ENCODE peak calls at places on chromosomes 6 and 20, in ten cellular contexts. I is left lung; Z is A549; D is dorsolateral prefrontal cortex; R is H9; H is pancreas; L is psoas muscle; F is spleen; J is IMR-90; C is CD8-positive, alpha-beta memory T cell. V is an unnamed sample.

GRCh38 chr6:113169484-113169883 is 687.7 kb upstream of the MARCKS start:
- DNase-seq in I (no peak), Z (no peak), D (no peak), R (no peak), H (no peak), L (no peak), F (no peak), J (peak), C (no peak), V (no peak)

GRCh38 chr6:165632194-165632593 is 30.8 kb downstream of the PDE10A start:
- DNase-seq in I (no peak), Z (no peak), D (no peak), R (no peak), H (no peak), L (no peak), F (no peak), J (peak), C (no peak), V (no peak)

GRCh38 chr6:75693534-75693933 is 55.5 kb upstream of the MYO6 start:
- DNase-seq in I (no peak), Z (peak), D (no peak), R (no peak), H (no peak), L (no peak), F (no peak), J (peak), C (no peak), V (no peak)

GRCh38 chr20:62183426-62184142 is 756 bp downstream of the MTG2 start:
- DNase-seq in I (no peak), Z (no peak), D (no peak), R (no peak), H (peak), L (no peak), F (peak), J (no peak), C (no peak), V (no peak)

GRCh38 chr6:158405933-158406332 is 93.7 kb downstream of the TULP4 start:
- DNase-seq in I (no peak), Z (no peak), D (no peak), R (no peak), H (no peak), L (no peak), F (no peak), J (no peak), C (no peak), V (no peak)

GRCh38 chr6:24876496-24877465 is 59.0 kb downstream of the RIPOR2 start:
- DNase-seq in I (no peak), Z (no peak), D (no peak), R (peak), H (no peak), L (no peak), F (no peak), J (no peak), C (no peak), V (no peak)

GRCh38 chr6:17015551-17016381 is 86.1 kb upstream of the STMND1 start:
- DNase-seq in I (peak), Z (no peak), D (no peak), R (peak), H (peak), L (peak), F (peak), J (no peak), C (peak), V (peak)

GRCh38 chr20:3276400-3277015 is 37.5 kb upstream of the SLC4A11 start:
- DNase-seq in I (no peak), Z (peak), D (no peak), R (peak), H (no peak), L (no peak), F (no peak), J (peak), C (no peak), V (peak)

GRCh38 chr20:25216199-25216945 is 20.9 kb downstream of the ENTPD6 start:
- DNase-seq in I (no peak), Z (no peak), D (no peak), R (no peak), H (no peak), L (no peak), F (no peak), J (no peak), C (no peak), V (no peak)

GRCh38 chr6:68240731-68241130 is 394.4 kb upstream of the ADGRB3 start:
- DNase-seq in I (no peak), Z (no peak), D (no peak), R (no peak), H (no peak), L (no peak), F (no peak), J (no peak), C (no peak), V (no peak)

GRCh38 chr20:56422131-56422823 is 10.2 kb downstream of the CASS4 start:
- DNase-seq in I (no peak), Z (peak), D (no peak), R (no peak), H (no peak), L (no peak), F (no peak), J (peak), C (no peak), V (no peak)

GRCh38 chr6:116562019-116562403 is 8.5 kb downstream of the CALHM4 start:
- DNase-seq in I (no peak), Z (no peak), D (no peak), R (no peak), H (no peak), L (no peak), F (no peak), J (no peak), C (no peak), V (no peak)

GRCh38 chr6:116564921-116565872 is 6.1 kb upstream of the RWDD1 start:
- DNase-seq in I (peak), Z (no peak), D (peak), R (no peak), H (peak), L (peak), F (peak), J (no peak), C (peak), V (no peak)

GRCh38 chr6:116562614-116563013 is 8.7 kb upstream of the RWDD1 start:
- DNase-seq in I (no peak), Z (no peak), D (no peak), R (no peak), H (no peak), L (no peak), F (no peak), J (no peak), C (no peak), V (no peak)

GRCh38 chr6:116563830-116564229 is 7.5 kb upstream of the RWDD1 start:
- DNase-seq in I (no peak), Z (no peak), D (no peak), R (no peak), H (peak), L (no peak), F (peak), J (no peak), C (no peak), V (no peak)

GRCh38 chr6:116564296-116564695 is 7.0 kb upstream of the RWDD1 start:
- DNase-seq in I (no peak), Z (no peak), D (no peak), R (no peak), H (no peak), L (no peak), F (no peak), J (peak), C (no peak), V (no peak)
- H3K27ac ChIP-seq in I (no peak), Z (no peak), D (no peak), R (no peak), H (no peak), L (no peak), F (no peak), J (no peak), C (no peak), V (no peak)

DNA sequence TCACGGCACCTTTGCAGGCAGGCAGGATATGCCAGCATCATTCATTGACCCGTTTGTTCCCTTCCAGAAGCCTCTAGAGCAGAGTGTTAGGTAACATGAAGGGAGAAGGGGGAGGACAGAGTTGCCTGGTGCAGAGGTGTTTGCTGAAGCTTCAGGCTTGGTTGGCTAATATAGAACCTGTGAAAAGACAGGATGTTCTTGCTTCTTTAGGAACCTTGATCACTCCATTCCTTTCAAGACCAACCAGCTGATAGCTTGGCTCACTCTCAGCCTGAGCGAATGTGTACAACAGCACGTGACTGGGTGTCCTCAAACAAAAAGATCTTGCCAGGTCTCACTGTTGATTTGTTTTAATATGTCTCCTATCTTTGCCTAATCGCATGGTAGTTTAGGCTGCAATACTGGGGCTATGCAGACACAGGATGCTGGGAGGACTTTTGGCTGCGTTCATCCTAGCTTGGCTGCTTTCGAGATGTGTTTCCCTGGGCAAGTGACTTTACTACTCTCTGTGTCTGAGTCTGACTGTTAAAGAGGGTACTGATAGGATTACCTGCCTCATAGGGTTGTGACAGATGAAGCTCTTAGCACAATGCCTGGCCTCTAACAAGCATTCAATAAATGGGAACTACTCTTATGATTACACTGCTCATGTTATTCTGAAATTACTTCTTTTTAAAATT is 16.0 kb downstream of the SHLD1 start:
- DNase-seq in I (no peak), Z (no peak), D (no peak), R (no peak), H (no peak), L (no peak), F (no peak), J (no peak), C (no peak), V (no peak)
- H3K27ac ChIP-seq in I (no peak), Z (peak), D (no peak), R (no peak), H (no peak), L (peak), F (no peak), J (no peak), C (no peak), V (no peak)

GRCh38 chr6:15063253-15063853 is 182.5 kb upstream of the JARID2 start:
- DNase-seq in I (peak), Z (no peak), D (no peak), R (no peak), H (no peak), L (peak), F (peak), J (peak), C (no peak), V (no peak)

GRCh38 chr6:15062311-15063252 is 183.3 kb upstream of the JARID2 start:
- DNase-seq in I (no peak), Z (peak), D (no peak), R (no peak), H (no peak), L (no peak), F (no peak), J (peak), C (no peak), V (no peak)

GRCh38 chr6:15058200-15059070 is 187.4 kb upstream of the JARID2 start:
- DNase-seq in I (no peak), Z (no peak), D (no peak), R (no peak), H (no peak), L (no peak), F (no peak), J (no peak), C (no peak), V (no peak)

GRCh38 chr6:15061176-15061575 is 184.7 kb upstream of the JARID2 start:
- DNase-seq in I (no peak), Z (no peak), D (no peak), R (no peak), H (no peak), L (no peak), F (no peak), J (no peak), C (no peak), V (no peak)

GRCh38 chr6:15061908-15062307 is 184.0 kb upstream of the JARID2 start:
- DNase-seq in I (no peak), Z (no peak), D (no peak), R (no peak), H (no peak), L (no peak), F (no peak), J (no peak), C (no peak), V (no peak)
- H3K27ac ChIP-seq in I (no peak), Z (no peak), D (no peak), R (no peak), H (no peak), L (peak), F (no peak), J (peak), C (no peak), V (no peak)

GRCh38 chr6:49668083-49668511 is 31.5 kb upstream of the RHAG start:
- DNase-seq in I (no peak), Z (peak), D (no peak), R (no peak), H (no peak), L (no peak), F (no peak), J (no peak), C (no peak), V (no peak)
- H3K27ac ChIP-seq in I (no peak), Z (no peak), D (no peak), R (no peak), H (no peak), L (no peak), F (no peak), J (no peak), C (no peak), V (no peak)

GRCh38 chr6:3005077-3005476 is 5.4 kb downstream of the NQO2 start:
- DNase-seq in I (no peak), Z (no peak), D (no peak), R (no peak), H (no peak), L (no peak), F (no peak), J (no peak), C (no peak), V (no peak)
- H3K27ac ChIP-seq in I (no peak), Z (no peak), D (no peak), R (no peak), H (no peak), L (peak), F (no peak), J (no peak), C (no peak), V (no peak)

DNA sequence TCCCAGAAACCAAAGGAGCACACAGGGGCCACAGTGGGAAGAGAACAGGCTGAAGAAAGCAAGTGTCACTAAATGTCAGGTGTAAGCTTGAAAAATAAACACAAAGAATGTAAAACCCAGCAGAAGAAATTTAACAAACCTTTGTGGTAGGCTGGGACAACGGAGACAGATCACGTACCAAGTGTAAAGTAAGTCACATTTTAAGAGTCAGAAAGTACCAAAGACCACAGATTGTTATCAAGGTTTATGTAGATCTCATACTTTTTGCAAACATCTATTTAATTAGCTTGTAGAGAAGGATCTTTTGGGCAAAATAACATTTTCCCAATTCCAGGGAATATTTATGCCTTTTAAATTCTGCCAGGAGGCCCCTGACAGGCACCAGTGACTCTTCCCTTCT is 1.6 kb downstream of the CLIC5 start:
- DNase-seq in I (no peak), Z (no peak), D (no peak), R (no peak), H (no peak), L (no peak), F (no peak), J (no peak), C (peak), V (no peak)
- H3K27ac ChIP-seq in I (peak), Z (no peak), D (no peak), R (no peak), H (no peak), L (peak), F (peak), J (no peak), C (no peak), V (peak)

DNA sequence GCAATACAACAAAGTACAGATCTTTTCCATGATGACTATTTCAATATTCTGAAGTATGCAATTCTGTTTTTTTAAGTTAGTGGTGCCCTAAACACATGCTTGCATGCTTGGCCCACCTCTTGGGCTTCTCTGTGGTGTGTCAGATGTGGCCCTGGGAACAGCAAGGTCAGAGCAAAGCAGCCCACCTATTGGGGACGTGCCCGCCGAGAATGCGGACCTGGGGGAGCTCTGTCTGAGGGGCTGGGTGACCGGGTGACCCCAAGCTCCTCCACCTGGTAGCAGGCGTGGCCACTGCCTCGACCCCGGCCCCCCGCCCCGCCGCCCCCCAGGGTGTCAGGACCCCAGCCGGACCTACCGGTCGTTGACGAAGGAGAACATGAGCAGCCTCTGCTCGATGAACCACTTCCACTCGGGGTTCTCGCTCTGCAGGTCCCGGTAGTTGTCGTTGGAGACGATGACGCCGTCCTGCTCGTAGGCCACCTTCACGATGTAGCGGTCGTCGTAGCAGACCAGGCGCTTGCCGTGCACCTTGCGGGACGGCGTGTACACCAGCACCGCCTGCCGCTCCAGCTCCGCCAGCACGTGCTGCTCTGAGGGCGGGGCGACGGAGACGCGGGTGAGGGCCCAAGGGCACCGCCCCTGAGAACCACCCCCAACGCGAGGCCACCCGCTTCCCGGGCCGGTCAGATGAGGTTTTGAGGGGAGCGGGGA is 28.3 kb downstream of the ZC3H12D start:
- DNase-seq in I (peak), Z (no peak), D (peak), R (no peak), H (no peak), L (no peak), F (peak), J (no peak), C (no peak), V (no peak)
- H3K27ac ChIP-seq in I (no peak), Z (no peak), D (no peak), R (no peak), H (no peak), L (no peak), F (no peak), J (no peak), C (no peak), V (no peak)

DNA sequence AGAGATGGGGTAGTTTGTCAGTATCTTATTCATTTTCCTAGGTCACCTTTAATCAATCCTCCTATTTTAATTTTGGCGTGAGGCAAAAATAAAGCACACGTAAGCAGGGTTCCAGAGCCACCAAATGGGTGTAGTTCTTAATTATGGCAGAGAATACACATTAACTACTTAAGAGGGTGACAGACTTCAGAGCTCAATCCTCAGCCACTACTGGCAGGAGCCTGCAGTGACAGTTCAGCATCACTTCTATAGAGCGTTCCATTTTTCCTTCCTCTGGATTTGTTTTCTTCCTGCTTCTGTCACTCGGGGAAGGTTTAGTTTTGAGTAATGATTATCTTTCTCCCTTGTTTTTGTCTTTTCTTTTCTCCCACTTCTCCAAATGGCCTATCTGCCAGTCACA is 412.4 kb downstream of the PKHD1 start:
- DNase-seq in I (no peak), Z (no peak), D (no peak), R (no peak), H (no peak), L (no peak), F (no peak), J (no peak), C (no peak), V (no peak)
- H3K27ac ChIP-seq in I (no peak), Z (no peak), D (no peak), R (no peak), H (no peak), L (no peak), F (no peak), J (no peak), C (no peak), V (no peak)

GRCh38 chr20:63508072-63508768 is 9.3 kb upstream of the EEF1A2 start:
- DNase-seq in I (peak), Z (no peak), D (no peak), R (no peak), H (peak), L (no peak), F (no peak), J (no peak), C (no peak), V (no peak)
- H3K27ac ChIP-seq in I (no peak), Z (no peak), D (no peak), R (no peak), H (no peak), L (peak), F (no peak), J (no peak), C (no peak), V (no peak)

GRCh38 chr6:11685411-11686093 is 93.1 kb downstream of the ADTRP start:
- DNase-seq in I (no peak), Z (peak), D (no peak), R (no peak), H (no peak), L (no peak), F (no peak), J (peak), C (no peak), V (no peak)

GRCh38 chr6:11681357-11681756 is 97.2 kb downstream of the ADTRP start:
- DNase-seq in I (no peak), Z (no peak), D (no peak), R (no peak), H (no peak), L (no peak), F (no peak), J (no peak), C (no peak), V (no peak)

GRCh38 chr6:11682525-11682924 is 96.1 kb downstream of the ADTRP start:
- DNase-seq in I (no peak), Z (no peak), D (no peak), R (no peak), H (no peak), L (no peak), F (no peak), J (peak), C (no peak), V (no peak)

DNA sequence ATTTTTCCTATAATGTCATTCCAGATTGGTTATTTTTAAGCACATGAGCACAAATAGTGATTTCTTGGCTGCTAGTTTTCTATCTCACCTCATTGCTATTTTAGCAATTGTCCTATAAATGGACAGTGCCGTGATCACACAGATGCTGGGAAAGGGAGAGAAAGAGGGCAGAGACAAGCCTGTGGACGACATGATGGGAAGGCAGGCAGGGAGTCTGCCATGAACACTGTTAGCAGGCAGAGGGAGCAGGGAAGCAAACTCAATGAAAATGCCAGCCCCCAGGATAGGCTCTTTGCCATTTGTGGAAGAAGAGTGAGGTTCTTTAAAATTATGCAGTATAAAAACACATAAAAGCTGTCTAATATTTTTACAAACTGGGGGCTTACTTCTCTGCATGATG is 96.8 kb downstream of the ADTRP start:
- DNase-seq in I (no peak), Z (no peak), D (no peak), R (no peak), H (no peak), L (no peak), F (no peak), J (no peak), C (no peak), V (no peak)
- H3K27ac ChIP-seq in I (no peak), Z (no peak), D (no peak), R (no peak), H (no peak), L (no peak), F (no peak), J (no peak), C (no peak), V (no peak)